ENCODE peak calls at places on chromosomes 13 and 19, in five cellular contexts. V is IMR-90, D is H9, Q is mesenchymal stem cell, H is H1. M is an unnamed sample.

GRCh38 chr19:41532526-41532925 is 43.4 kb upstream of the CEACAM21 start:
- DNase-seq in V (no peak), D (no peak), Q (no peak), H (no peak), M (no peak)

GRCh38 chr13:25319781-25320180 is 18.4 kb downstream of the NUP58 start:
- DNase-seq in V (peak), D (no peak), Q (peak), H (no peak), M (no peak)

GRCh38 chr19:39686739-39687138 is 17.5 kb upstream of the LGALS14 start:
- DNase-seq in V (no peak), D (no peak), Q (no peak), H (no peak), M (no peak)

GRCh38 chr19:15562861-15563260 is 52.2 kb upstream of the CYP4F8 start:
- DNase-seq in V (peak), D (no peak), Q (no peak), H (no peak), M (no peak)

GRCh38 chr19:15268192-15268927 is 36.1 kb upstream of the EPHX3 start:
- DNase-seq in V (no peak), D (no peak), Q (peak), H (no peak), M (no peak)

GRCh38 chr19:861756-862528 is 2.5 kb downstream of the CFD start:
- DNase-seq in V (no peak), D (peak), Q (peak), H (peak), M (peak)

GRCh38 chr19:45464274-45464673 is 3.5 kb upstream of the FOSB start:
- DNase-seq in V (no peak), D (no peak), Q (no peak), H (no peak), M (no peak)

GRCh38 chr19:41307090-41307875 is 2.7 kb upstream of the CCDC97 start:
- DNase-seq in V (no peak), D (no peak), Q (no peak), H (no peak), M (no peak)

GRCh38 chr19:33406521-33407139 is 33.1 kb downstream of the CEBPG start:
- DNase-seq in V (peak), D (peak), Q (peak), H (peak), M (peak)

GRCh38 chr13:59360108-59360507 is 803.6 kb downstream of the DIAPH3 start:
- DNase-seq in V (no peak), D (no peak), Q (no peak), H (no peak), M (no peak)

GRCh38 chr13:113861433-113862030 is 2.3 kb downstream of the GAS6 start:
- DNase-seq in V (no peak), D (peak), Q (no peak), H (no peak), M (no peak)

GRCh38 chr13:109235901-109236300 is 550.5 kb downstream of the IRS2 start:
- DNase-seq in V (no peak), D (no peak), Q (no peak), H (no peak), M (no peak)

GRCh38 chr19:6551607-6552450 is 21.0 kb downstream of the TNFSF9 start:
- DNase-seq in V (no peak), D (peak), Q (no peak), H (no peak), M (no peak)

GRCh38 chr13:109779074-109779473 is 7.3 kb downstream of the IRS2 start:
- DNase-seq in V (no peak), D (no peak), Q (no peak), H (no peak), M (no peak)

GRCh38 chr19:48619692-48620565 is 623 bp downstream of the SPHK2 start:
- DNase-seq in V (no peak), D (peak), Q (peak), H (no peak), M (no peak)

GRCh38 chr19:58350001-58350801 is 3.1 kb downstream of the A1BG start:
- DNase-seq in V (no peak), D (no peak), Q (no peak), H (no peak), M (no peak)

GRCh38 chr13:24272452-24273161 is 36.8 kb upstream of the C1QTNF9 start:
- DNase-seq in V (no peak), D (no peak), Q (no peak), H (no peak), M (no peak)

GRCh38 chr19:35090160-35090794 is 25.3 kb upstream of the FXYD3 start:
- DNase-seq in V (peak), D (peak), Q (peak), H (no peak), M (peak)

GRCh38 chr19:41023193-41023592 is 32.1 kb downstream of the CYP2B6 start:
- DNase-seq in V (no peak), D (peak), Q (no peak), H (no peak), M (no peak)

GRCh38 chr13:59587030-59587429 is 576.7 kb downstream of the DIAPH3 start:
- DNase-seq in V (no peak), D (no peak), Q (no peak), H (no peak), M (no peak)

GRCh38 chr13:35475131-35475959 is 1.1 kb downstream of the MAB21L1 start:
- DNase-seq in V (peak), D (peak), Q (peak), H (no peak), M (peak)

GRCh38 chr13:49499889-49500660 is 4.3 kb downstream of the PHF11 start:
- DNase-seq in V (peak), D (no peak), Q (peak), H (no peak), M (no peak)

GRCh38 chr19:18002347-18002850 is 5.6 kb upstream of the ARRDC2 start:
- DNase-seq in V (no peak), D (no peak), Q (no peak), H (no peak), M (no peak)

GRCh38 chr13:50511877-50512332 is 331.6 kb downstream of the DLEU7 start:
- DNase-seq in V (no peak), D (no peak), Q (no peak), H (no peak), M (no peak)

GRCh38 chr19:36113895-36114762 is 546 bp downstream of the POLR2I start:
- DNase-seq in V (peak), D (peak), Q (peak), H (no peak), M (no peak)

GRCh38 chr19:42409477-42409876 is 17.7 kb downstream of the LIPE start:
- DNase-seq in V (no peak), D (no peak), Q (no peak), H (no peak), M (no peak)

GRCh38 chr19:34461375-34462100 is 20.0 kb upstream of the WTIP start:
- DNase-seq in V (peak), D (no peak), Q (no peak), H (no peak), M (no peak)

GRCh38 chr19:48670699-48671455 is 1.9 kb downstream of the NTN5 start:
- DNase-seq in V (no peak), D (no peak), Q (no peak), H (no peak), M (no peak)

GRCh38 chr19:58154287-58154678 is 3.7 kb upstream of the ZNF329 start:
- DNase-seq in V (peak), D (peak), Q (peak), H (no peak), M (no peak)

GRCh38 chr19:40646564-40647254 is 43.7 kb downstream of the NUMBL start:
- DNase-seq in V (peak), D (no peak), Q (peak), H (no peak), M (no peak)

GRCh38 chr13:72643339-72643989 is 84.0 kb downstream of the MZT1 start:
- DNase-seq in V (peak), D (no peak), Q (peak), H (no peak), M (no peak)

GRCh38 chr13:113928701-113929627 is 44.9 kb downstream of the C13orf46 start:
- DNase-seq in V (peak), D (peak), Q (peak), H (no peak), M (no peak)

GRCh38 chr13:44104969-44105368 is 225.3 kb downstream of the LACC1 start:
- DNase-seq in V (no peak), D (no peak), Q (no peak), H (no peak), M (no peak)

GRCh38 chr19:5826531-5827341 is 12.8 kb downstream of the FUT6 start:
- DNase-seq in V (no peak), D (peak), Q (peak), H (no peak), M (peak)

GRCh38 chr19:53308339-53308811 is 25.2 kb upstream of the ZNF845 start:
- DNase-seq in V (no peak), D (peak), Q (no peak), H (peak), M (peak)

GRCh38 chr13:64639206-64639605 is 2590.9 kb downstream of the PCDH9 start:
- DNase-seq in V (no peak), D (no peak), Q (no peak), H (no peak), M (no peak)

GRCh38 chr19:21838646-21839045 is 2.7 kb upstream of the ZNF43 start:
- DNase-seq in V (peak), D (no peak), Q (no peak), H (no peak), M (no peak)

GRCh38 chr19:21833733-21834132 is 2.2 kb downstream of the ZNF43 start:
- DNase-seq in V (no peak), D (no peak), Q (no peak), H (no peak), M (no peak)

GRCh38 chr19:21835810-21836444 is at the start of gene ZNF43:
- DNase-seq in V (peak), D (peak), Q (peak), H (peak), M (peak)

GRCh38 chr19:21839966-21840365 is 4.0 kb upstream of the ZNF43 start:
- DNase-seq in V (no peak), D (no peak), Q (no peak), H (no peak), M (no peak)

GRCh38 chr19:21835429-21835809 is 563 bp downstream of the ZNF43 start:
- DNase-seq in V (no peak), D (no peak), Q (no peak), H (no peak), M (no peak)
- H3K23ac ChIP-seq in V (peak), D (no peak), Q (no peak), H (no peak), M (peak)

GRCh38 chr13:42986176-42986574 is 5.9 kb downstream of the EPSTI1 start:
- DNase-seq in V (no peak), D (no peak), Q (no peak), H (no peak), M (no peak)
- H2BK15ac ChIP-seq in V (no peak), D (no peak), Q (no peak), H (no peak), M (no peak)

DNA sequence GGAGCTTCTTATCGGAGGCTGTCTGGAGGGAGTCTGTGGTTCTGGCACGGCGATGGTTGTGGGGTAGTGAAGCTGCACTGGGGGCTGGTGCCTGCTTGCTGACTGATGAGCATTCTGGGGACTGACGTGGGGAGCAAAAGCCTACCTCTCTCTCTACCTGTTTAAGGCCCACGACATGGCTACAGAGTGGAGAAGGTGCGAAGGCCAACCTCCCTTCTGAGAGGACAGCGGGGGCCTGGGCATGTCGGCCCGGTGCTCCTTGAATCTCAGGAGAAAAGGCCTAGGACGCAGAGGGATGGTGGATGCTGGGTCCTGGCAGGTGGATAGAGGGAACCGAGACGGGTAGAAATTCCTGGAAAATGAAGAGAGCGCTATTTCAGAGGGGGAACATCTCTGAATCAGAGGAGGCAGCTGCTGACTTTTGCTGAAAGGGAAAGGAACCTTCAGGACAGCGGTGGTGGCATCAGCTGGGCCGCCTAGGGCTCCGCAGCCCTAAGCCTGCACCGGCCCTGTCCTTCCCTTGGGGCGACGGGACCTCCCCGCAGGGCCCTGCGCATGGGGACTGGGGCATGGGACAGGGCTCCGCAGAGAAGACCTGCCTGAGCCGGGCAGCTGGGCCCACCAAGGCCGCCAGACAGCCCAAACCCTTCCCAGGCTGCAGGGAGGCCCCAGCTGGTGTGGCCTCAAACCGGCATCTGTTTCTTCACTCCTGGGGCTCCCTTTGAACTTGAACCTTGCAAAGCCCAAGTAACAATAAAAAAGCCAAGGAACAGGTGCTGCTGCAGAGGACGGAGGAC is 35.0 kb upstream of the MEDAG start:
- DNase-seq in V (no peak), D (peak), Q (no peak), H (no peak), M (no peak)
- H3K14ac ChIP-seq in V (peak), D (peak), Q (no peak), H (no peak), M (no peak)

DNA sequence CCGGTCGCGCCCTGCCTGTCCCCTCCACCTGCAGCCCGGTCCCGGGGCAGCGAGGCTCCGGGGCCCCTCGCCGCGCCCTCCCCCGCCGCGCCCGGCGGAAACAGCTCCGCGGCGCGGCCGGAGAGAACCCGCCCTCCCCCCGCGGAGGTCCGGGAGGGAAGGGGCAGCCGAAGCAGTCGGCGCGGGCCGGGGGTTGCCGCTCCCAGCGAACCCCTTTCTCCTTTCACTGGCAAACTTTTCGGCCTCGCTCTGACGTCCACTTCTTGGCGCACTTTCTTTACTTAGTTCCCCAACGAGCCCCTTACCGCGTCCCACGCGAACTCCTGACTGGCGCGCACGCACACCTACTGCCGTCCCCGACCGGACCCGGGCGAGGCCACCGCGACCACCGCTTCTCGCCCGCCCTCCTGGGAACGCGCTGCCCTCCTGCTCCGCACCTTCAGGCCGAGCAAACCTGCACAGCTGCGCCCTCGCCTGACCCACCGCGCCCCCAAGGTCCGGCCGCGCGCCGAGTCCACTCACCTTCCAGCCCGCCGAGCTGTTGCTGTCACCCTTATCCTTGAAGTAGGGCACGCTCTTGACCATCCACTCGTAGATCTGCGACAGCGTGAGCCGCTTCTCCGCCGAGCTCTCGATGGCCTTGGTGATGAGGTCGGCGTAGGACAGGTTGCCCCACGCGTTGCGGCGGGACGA is 1.2 kb downstream of the FOXO1 start:
- DNase-seq in V (no peak), D (no peak), Q (peak), H (no peak), M (peak)
- H3K23ac ChIP-seq in V (no peak), D (no peak), Q (no peak), H (no peak), M (peak)

GRCh38 chr13:74290324-74290773 is 156.1 kb upstream of the KLF12 start:
- DNase-seq in V (peak), D (peak), Q (peak), H (no peak), M (peak)
- H2BK15ac ChIP-seq in V (no peak), D (no peak), Q (no peak), H (no peak), M (no peak)

GRCh38 chr13:102041544-102041943 is 360.3 kb downstream of the FGF14 start:
- DNase-seq in V (no peak), D (no peak), Q (no peak), H (no peak), M (no peak)
- H3K14ac ChIP-seq in V (no peak), D (no peak), Q (no peak), H (no peak), M (no peak)

GRCh38 chr13:100159584-100159983 is 70.7 kb downstream of the PCCA start:
- DNase-seq in V (no peak), D (no peak), Q (no peak), H (no peak), M (no peak)
- H3K23ac ChIP-seq in V (no peak), D (no peak), Q (no peak), H (no peak), M (no peak)

GRCh38 chr19:30877591-30878230 is 471.5 kb downstream of the TSHZ3 start:
- DNase-seq in V (no peak), D (peak), Q (no peak), H (no peak), M (no peak)
- H2BK15ac ChIP-seq in V (no peak), D (no peak), Q (no peak), H (peak), M (no peak)

GRCh38 chr13:27450921-27451461 is 627 bp upstream of the MTIF3 start:
- DNase-seq in V (peak), D (no peak), Q (peak), H (no peak), M (peak)
- H3K14ac ChIP-seq in V (peak), D (no peak), Q (no peak), H (no peak), M (no peak)

M was measured in neuronal stem cell.